ENCODE peak calls at places on chromosomes 5 and 9, in seven cellular contexts. U, F, R, S, P, Q and L are unnamed samples.

GRCh38 chr5:65482727-65483473 is 1.2 kb upstream of the ADAMTS6 start:
- DNase-seq in U (peak; percentile 32), F (peak; percentile 38), R (no peak), S (peak; percentile 11), P (peak; percentile 76), Q (peak; percentile 75), L (no peak)

GRCh38 chr9:116237456-116237855 is 83.9 kb downstream of the PAPPA start:
- DNase-seq in U (no peak), F (no peak), R (no peak), S (no peak), P (no peak), Q (peak; percentile 12), L (no peak)

GRCh38 chr5:105954341-105954740 is 1716.4 kb downstream of the EFNA5 start:
- DNase-seq in U (peak; percentile 39), F (no peak), R (no peak), S (no peak), P (no peak), Q (no peak), L (no peak)

GRCh38 chr5:39256472-39256871 is 37.1 kb upstream of the FYB1 start:
- DNase-seq in U (peak; percentile 86), F (no peak), R (no peak), S (no peak), P (peak; percentile 70), Q (peak; percentile 78), L (no peak)

GRCh38 chr5:5678909-5679308 is 256.4 kb downstream of the ICE1 start:
- DNase-seq in U (peak; percentile 19), F (peak; percentile 62), R (peak; percentile 47), S (no peak), P (peak; percentile 15), Q (no peak), L (peak; percentile 35)

GRCh38 chr5:872301-872700 is 20.3 kb downstream of the BRD9 start:
- DNase-seq in U (no peak), F (no peak), R (no peak), S (no peak), P (no peak), Q (no peak), L (no peak)

GRCh38 chr5:96083361-96083881 is 121.8 kb upstream of the ELL2 start:
- DNase-seq in U (no peak), F (no peak), R (no peak), S (no peak), P (no peak), Q (no peak), L (no peak)

GRCh38 chr5:87074934-87075541 is 192.6 kb upstream of the RASA1 start:
- DNase-seq in U (peak; percentile 78), F (no peak), R (no peak), S (peak; percentile 17), P (no peak), Q (no peak), L (no peak)

GRCh38 chr9:16321461-16322119 is 548.9 kb downstream of the BNC2 start:
- DNase-seq in U (peak; percentile 69), F (peak; percentile 78), R (no peak), S (no peak), P (peak; percentile 65), Q (peak; percentile 77), L (peak; percentile 46)

GRCh38 chr5:132387649-132388117 is 18.2 kb downstream of the SLC22A5 start:
- DNase-seq in U (peak; percentile 91), F (peak; percentile 75), R (peak; percentile 84), S (no peak), P (peak; percentile 99), Q (peak; percentile 100), L (no peak)

GRCh38 chr5:174572591-174572990 is 151.8 kb upstream of the MSX2 start:
- DNase-seq in U (no peak), F (no peak), R (no peak), S (no peak), P (no peak), Q (peak; percentile 47), L (no peak)

GRCh38 chr9:32579706-32580331 is 6.9 kb upstream of the NDUFB6 start:
- DNase-seq in U (peak; percentile 67), F (peak; percentile 83), R (peak; percentile 67), S (peak; percentile 72), P (peak; percentile 68), Q (peak; percentile 20), L (peak; percentile 76)

GRCh38 chr5:17402291-17403121 is 95.5 kb upstream of the TAF11L2 start:
- DNase-seq in U (no peak), F (no peak), R (no peak), S (no peak), P (no peak), Q (no peak), L (no peak)

GRCh38 chr9:82601272-82601835 is 461.6 kb downstream of the RASEF start:
- DNase-seq in U (no peak), F (no peak), R (no peak), S (no peak), P (peak; percentile 39), Q (peak; percentile 72), L (no peak)

GRCh38 chr9:90998573-90998972 is 197.0 kb downstream of the SYK start:
- DNase-seq in U (peak; percentile 53), F (no peak), R (no peak), S (no peak), P (no peak), Q (no peak), L (no peak)

GRCh38 chr9:36717276-36717675 is 144.6 kb downstream of the MELK start:
- DNase-seq in U (no peak), F (no peak), R (no peak), S (no peak), P (no peak), Q (peak; percentile 19), L (no peak)

GRCh38 chr9:91824591-91825339 is 125.3 kb downstream of the ROR2 start:
- DNase-seq in U (peak; percentile 4), F (no peak), R (no peak), S (no peak), P (peak; percentile 80), Q (no peak), L (no peak)

GRCh38 chr5:1538276-1538675 is 14.5 kb upstream of the LPCAT1 start:
- DNase-seq in U (no peak), F (no peak), R (no peak), S (no peak), P (no peak), Q (no peak), L (peak; percentile 6)

GRCh38 chr5:74173260-74173659 is 467.3 kb downstream of the ENC1 start:
- DNase-seq in U (no peak), F (no peak), R (no peak), S (no peak), P (no peak), Q (peak; percentile 79), L (no peak)

GRCh38 chr9:110520120-110520701 is 59.3 kb downstream of the SVEP1 start:
- DNase-seq in U (no peak), F (no peak), R (no peak), S (no peak), P (peak; percentile 94), Q (peak; percentile 4), L (no peak)

GRCh38 chr5:38478166-38478565 is 78.3 kb downstream of the LIFR start:
- DNase-seq in U (no peak), F (no peak), R (no peak), S (no peak), P (no peak), Q (no peak), L (no peak)

GRCh38 chr5:151745071-151745705 is 13.2 kb downstream of the ATOX1 start:
- DNase-seq in U (peak; percentile 99), F (peak; percentile 92), R (peak; percentile 80), S (peak; percentile 6), P (peak; percentile 76), Q (peak; percentile 90), L (no peak)

GRCh38 chr9:104586496-104587180 is 12.6 kb downstream of the OR13C5 start:
- DNase-seq in U (no peak), F (no peak), R (no peak), S (no peak), P (peak; percentile 16), Q (no peak), L (no peak)

GRCh38 chr5:134568339-134568700 is 42.9 kb downstream of the JADE2 start:
- DNase-seq in U (no peak), F (no peak), R (no peak), S (no peak), P (no peak), Q (no peak), L (no peak)

GRCh38 chr5:134570886-134571285 is 45.4 kb downstream of the JADE2 start:
- DNase-seq in U (no peak), F (peak; percentile 66), R (no peak), S (no peak), P (no peak), Q (no peak), L (peak; percentile 61)

GRCh38 chr5:134568761-134569725 is 43.6 kb downstream of the JADE2 start:
- DNase-seq in U (peak; percentile 30), F (peak; percentile 98), R (peak; percentile 79), S (no peak), P (peak; percentile 84), Q (peak; percentile 38), L (peak; percentile 89)

GRCh38 chr5:134570365-134570758 is 44.9 kb downstream of the JADE2 start:
- DNase-seq in U (no peak), F (no peak), R (no peak), S (no peak), P (no peak), Q (no peak), L (no peak)

GRCh38 chr5:134569758-134570364 is 44.4 kb downstream of the JADE2 start:
- DNase-seq in U (no peak), F (no peak), R (no peak), S (no peak), P (no peak), Q (no peak), L (no peak)
- H3K36me3 ChIP-seq in U (peaks cover 9% of the 10 kb centered on the region), F (peaks cover 70% of the 10 kb centered on the region), R (peaks cover 100% of the 10 kb centered on the region), S (peaks cover 93% of the 10 kb centered on the region), P (peaks cover 1% of the 10 kb centered on the region), Q (peaks cover 34% of the 10 kb centered on the region), L (no peaks in the 10 kb centered on the region)

DNA sequence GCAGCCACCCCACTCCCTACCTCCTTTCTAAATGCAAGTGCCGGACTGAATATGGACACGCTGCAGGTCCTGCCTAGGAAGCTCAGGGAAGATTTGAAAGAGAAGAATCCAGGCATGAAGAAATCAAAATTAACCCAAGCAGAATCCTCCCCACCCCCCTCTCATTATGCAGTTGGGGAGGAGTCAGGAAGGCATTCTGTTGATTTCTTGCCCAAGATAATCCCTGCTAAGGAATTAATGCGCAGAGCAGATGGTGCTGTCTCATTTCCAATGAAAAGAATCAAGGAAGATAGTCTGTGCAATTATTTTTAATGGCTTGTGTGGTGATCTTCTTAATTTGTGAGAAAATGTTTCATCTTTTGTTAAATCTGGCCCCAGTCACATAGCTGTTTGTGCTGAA is 145.0 kb downstream of the ZNF462 start:
- DNase-seq in U (no peak), F (no peak), R (no peak), S (no peak), P (no peak), Q (no peak), L (no peak)
- H3K36me3 ChIP-seq in U (peaks cover 24% of the 10 kb centered on the region), F (peaks cover 30% of the 10 kb centered on the region), R (peaks cover 47% of the 10 kb centered on the region), S (no peaks in the 10 kb centered on the region), P (peaks cover 30% of the 10 kb centered on the region), Q (no peaks in the 10 kb centered on the region), L (peaks cover 4% of the 10 kb centered on the region)

DNA sequence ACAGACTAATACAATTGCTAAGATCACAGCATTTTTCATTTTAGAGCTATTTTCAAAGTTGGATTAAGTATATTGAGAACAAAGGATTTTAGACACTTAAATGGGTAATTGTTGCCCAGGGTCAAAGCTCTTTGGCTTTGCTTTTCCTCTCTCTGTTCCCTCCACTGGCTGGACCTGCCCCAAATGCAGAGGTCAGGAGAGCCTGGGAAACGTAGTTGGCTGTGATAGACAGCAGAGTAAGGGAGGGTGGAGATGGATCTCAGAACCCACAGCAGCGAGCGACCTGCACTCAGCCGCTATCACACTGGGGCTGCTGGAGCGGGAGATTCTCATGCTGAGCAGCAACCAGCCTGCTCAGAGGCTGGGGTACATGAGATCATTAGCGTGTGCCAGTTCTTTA is 71.8 kb upstream of the TTC23L start:
- DNase-seq in U (no peak), F (no peak), R (no peak), S (no peak), P (no peak), Q (no peak), L (no peak)
- H3K36me3 ChIP-seq in U (peaks cover 35% of the 10 kb centered on the region), F (no peaks in the 10 kb centered on the region), R (no peaks in the 10 kb centered on the region), S (no peaks in the 10 kb centered on the region), P (no peaks in the 10 kb centered on the region), Q (no peaks in the 10 kb centered on the region), L (no peaks in the 10 kb centered on the region)

GRCh38 chr9:71710856-71711255 is 57.5 kb downstream of the CEMIP2 start:
- DNase-seq in U (no peak), F (no peak), R (no peak), S (no peak), P (no peak), Q (no peak), L (no peak)
- H3K36me3 ChIP-seq in U (peaks cover 10% of the 10 kb centered on the region), F (peaks cover 51% of the 10 kb centered on the region), R (peaks cover 66% of the 10 kb centered on the region), S (peaks cover 65% of the 10 kb centered on the region), P (peaks cover 25% of the 10 kb centered on the region), Q (peaks cover 12% of the 10 kb centered on the region), L (peaks cover 12% of the 10 kb centered on the region)